ENCODE peak calls at places on chromosomes 4 and X, in five cellular contexts. One of them, this sample, is unnamed.

GRCh38 chr4:122959441-122959840 is 37.0 kb upstream of the NUDT6 start:
- DNase-seq in activated CD4-positive, alpha-beta T cell treated with anti-CD3 and anti-CD28 coated beads for 1 hour: no peak
- DNase-seq in sciatic nerve: no peak
- DNase-seq in astrocyte: no peak
- DNase-seq in uterus: no peak
- DNase-seq in this sample: no peak

GRCh38 chr4:142741995-142742394 is 104.1 kb downstream of the INPP4B start:
- DNase-seq in uterus: no peak
- DNase-seq in sciatic nerve: no peak
- DNase-seq in astrocyte: no peak
- DNase-seq in activated CD4-positive, alpha-beta T cell treated with anti-CD3 and anti-CD28 coated beads for 1 hour: no peak
- DNase-seq in this sample: no peak

GRCh38 chrX:17585006-17585405 is 152.3 kb upstream of the SCML1 start:
- DNase-seq in uterus: no peak
- DNase-seq in sciatic nerve: no peak
- DNase-seq in astrocyte: no peak
- DNase-seq in activated CD4-positive, alpha-beta T cell treated with anti-CD3 and anti-CD28 coated beads for 1 hour: no peak
- DNase-seq in this sample: no peak

GRCh38 chr4:188307591-188307990 is 168.3 kb downstream of the TRIML1 start:
- DNase-seq in uterus: no peak
- DNase-seq in astrocyte: no peak
- DNase-seq in activated CD4-positive, alpha-beta T cell treated with anti-CD3 and anti-CD28 coated beads for 1 hour: no peak
- DNase-seq in sciatic nerve: no peak
- DNase-seq in this sample: no peak

GRCh38 chrX:12614266-12614665 is 176.9 kb upstream of the PRPS2 start:
- DNase-seq in activated CD4-positive, alpha-beta T cell treated with anti-CD3 and anti-CD28 coated beads for 1 hour: no peak
- DNase-seq in uterus: no peak
- DNase-seq in astrocyte: no peak
- DNase-seq in sciatic nerve: no peak
- DNase-seq in this sample: no peak

GRCh38 chr4:3783691-3784306 is 17.6 kb downstream of the ADRA2C start:
- DNase-seq in uterus: no peak
- DNase-seq in astrocyte: no peak
- DNase-seq in activated CD4-positive, alpha-beta T cell treated with anti-CD3 and anti-CD28 coated beads for 1 hour: no peak
- DNase-seq in sciatic nerve: no peak
- DNase-seq in this sample: no peak

GRCh38 chr4:164357957-164358356 is 396.0 kb upstream of the SMIM31 start:
- DNase-seq in sciatic nerve: no peak
- DNase-seq in astrocyte: peak; percentile 26
- DNase-seq in activated CD4-positive, alpha-beta T cell treated with anti-CD3 and anti-CD28 coated beads for 1 hour: no peak
- DNase-seq in uterus: no peak
- DNase-seq in this sample: peak; percentile 4

GRCh38 chr4:648579-649292 is 23.4 kb downstream of the PDE6B start:
- DNase-seq in activated CD4-positive, alpha-beta T cell treated with anti-CD3 and anti-CD28 coated beads for 1 hour: no peak
- DNase-seq in sciatic nerve: no peak
- DNase-seq in astrocyte: no peak
- DNase-seq in uterus: no peak
- DNase-seq in this sample: no peak

GRCh38 chrX:103628386-103629290 is at the start of gene TCEAL1:
- DNase-seq in activated CD4-positive, alpha-beta T cell treated with anti-CD3 and anti-CD28 coated beads for 1 hour: no peak
- DNase-seq in uterus: peak; percentile 67
- DNase-seq in astrocyte: peak; percentile 38
- DNase-seq in sciatic nerve: peak; percentile 79
- DNase-seq in this sample: peak; percentile 27

GRCh38 chr4:99863804-99864203 is 30.4 kb downstream of the LAMTOR3 start:
- DNase-seq in uterus: peak; percentile 34
- DNase-seq in astrocyte: peak; percentile 12
- DNase-seq in activated CD4-positive, alpha-beta T cell treated with anti-CD3 and anti-CD28 coated beads for 1 hour: no peak
- DNase-seq in sciatic nerve: no peak
- DNase-seq in this sample: peak; percentile 57

GRCh38 chr4:16126714-16127113 is 42.9 kb upstream of the PROM1 start:
- DNase-seq in sciatic nerve: no peak
- DNase-seq in uterus: no peak
- DNase-seq in activated CD4-positive, alpha-beta T cell treated with anti-CD3 and anti-CD28 coated beads for 1 hour: no peak
- DNase-seq in astrocyte: no peak
- DNase-seq in this sample: no peak

GRCh38 chr4:154565704-154566103 is 2.9 kb downstream of the FGB start:
- DNase-seq in astrocyte: no peak
- DNase-seq in sciatic nerve: no peak
- DNase-seq in uterus: no peak
- DNase-seq in activated CD4-positive, alpha-beta T cell treated with anti-CD3 and anti-CD28 coated beads for 1 hour: no peak
- DNase-seq in this sample: no peak

GRCh38 chr4:3077796-3078195 is 3.3 kb downstream of the HTT start:
- DNase-seq in activated CD4-positive, alpha-beta T cell treated with anti-CD3 and anti-CD28 coated beads for 1 hour: no peak
- DNase-seq in uterus: no peak
- DNase-seq in sciatic nerve: no peak
- DNase-seq in astrocyte: no peak
- DNase-seq in this sample: no peak

GRCh38 chrX:154546354-154547244 is at the start of gene G6PD:
- DNase-seq in uterus: no peak
- DNase-seq in sciatic nerve: no peak
- DNase-seq in activated CD4-positive, alpha-beta T cell treated with anti-CD3 and anti-CD28 coated beads for 1 hour: peak; percentile 73
- DNase-seq in astrocyte: no peak
- DNase-seq in this sample: peak; percentile 35

GRCh38 chrX:129359269-129359668 is 164.0 kb downstream of the SMARCA1 start:
- DNase-seq in sciatic nerve: no peak
- DNase-seq in uterus: no peak
- DNase-seq in activated CD4-positive, alpha-beta T cell treated with anti-CD3 and anti-CD28 coated beads for 1 hour: no peak
- DNase-seq in astrocyte: no peak
- DNase-seq in this sample: peak; percentile 31

GRCh38 chr4:4461850-4462249 is 74.9 kb downstream of the NSG1 start:
- DNase-seq in activated CD4-positive, alpha-beta T cell treated with anti-CD3 and anti-CD28 coated beads for 1 hour: no peak
- DNase-seq in sciatic nerve: no peak
- DNase-seq in uterus: no peak
- DNase-seq in astrocyte: no peak
- DNase-seq in this sample: no peak

GRCh38 chr4:40661803-40662202 is 32.1 kb upstream of the RBM47 start:
- DNase-seq in sciatic nerve: no peak
- DNase-seq in uterus: no peak
- DNase-seq in astrocyte: no peak
- DNase-seq in activated CD4-positive, alpha-beta T cell treated with anti-CD3 and anti-CD28 coated beads for 1 hour: no peak
- DNase-seq in this sample: no peak

GRCh38 chrX:70436380-70436779 is 8.3 kb upstream of the DLG3 start:
- DNase-seq in uterus: no peak
- DNase-seq in sciatic nerve: no peak
- DNase-seq in activated CD4-positive, alpha-beta T cell treated with anti-CD3 and anti-CD28 coated beads for 1 hour: no peak
- DNase-seq in astrocyte: no peak
- DNase-seq in this sample: no peak

GRCh38 chr4:183255487-183255886 is 64.6 kb downstream of the CLDN22 start:
- DNase-seq in sciatic nerve: no peak
- DNase-seq in astrocyte: no peak
- DNase-seq in activated CD4-positive, alpha-beta T cell treated with anti-CD3 and anti-CD28 coated beads for 1 hour: no peak
- DNase-seq in uterus: no peak
- DNase-seq in this sample: no peak

GRCh38 chrX:118526149-118526548 is 30.5 kb downstream of the DOCK11 start:
- DNase-seq in astrocyte: no peak
- DNase-seq in sciatic nerve: no peak
- DNase-seq in activated CD4-positive, alpha-beta T cell treated with anti-CD3 and anti-CD28 coated beads for 1 hour: no peak
- DNase-seq in uterus: no peak
- DNase-seq in this sample: no peak

GRCh38 chr4:124529131-124529530 is 183.4 kb downstream of the ANKRD50 start:
- DNase-seq in astrocyte: no peak
- DNase-seq in sciatic nerve: no peak
- DNase-seq in activated CD4-positive, alpha-beta T cell treated with anti-CD3 and anti-CD28 coated beads for 1 hour: no peak
- DNase-seq in uterus: no peak
- DNase-seq in this sample: no peak

GRCh38 chr4:187908079-187908501 is 87.5 kb upstream of the ZFP42 start:
- DNase-seq in uterus: no peak
- DNase-seq in sciatic nerve: no peak
- DNase-seq in activated CD4-positive, alpha-beta T cell treated with anti-CD3 and anti-CD28 coated beads for 1 hour: no peak
- DNase-seq in astrocyte: peak; percentile 83
- DNase-seq in this sample: peak; percentile 95

GRCh38 chr4:179596621-179597020 is 2154.4 kb upstream of the AGA start:
- DNase-seq in sciatic nerve: no peak
- DNase-seq in astrocyte: peak; percentile 24
- DNase-seq in activated CD4-positive, alpha-beta T cell treated with anti-CD3 and anti-CD28 coated beads for 1 hour: no peak
- DNase-seq in uterus: no peak
- DNase-seq in this sample: peak; percentile 72

GRCh38 chr4:122824616-122825015 is 2.0 kb upstream of the FGF2 start:
- DNase-seq in uterus: no peak
- DNase-seq in astrocyte: no peak
- DNase-seq in sciatic nerve: no peak
- DNase-seq in activated CD4-positive, alpha-beta T cell treated with anti-CD3 and anti-CD28 coated beads for 1 hour: no peak
- DNase-seq in this sample: peak; percentile 20

GRCh38 chr4:116358633-116359222 is 726.6 kb downstream of the TRAM1L1 start:
- DNase-seq in sciatic nerve: no peak
- DNase-seq in astrocyte: peak; percentile 31
- DNase-seq in activated CD4-positive, alpha-beta T cell treated with anti-CD3 and anti-CD28 coated beads for 1 hour: no peak
- DNase-seq in uterus: no peak
- DNase-seq in this sample: peak; percentile 43

GRCh38 chr4:111281219-111281618 is 658.3 kb upstream of the PITX2 start:
- DNase-seq in astrocyte: no peak
- DNase-seq in uterus: no peak
- DNase-seq in sciatic nerve: no peak
- DNase-seq in activated CD4-positive, alpha-beta T cell treated with anti-CD3 and anti-CD28 coated beads for 1 hour: no peak
- DNase-seq in this sample: no peak

GRCh38 chr4:71188197-71188625 is 150.6 kb upstream of the SLC4A4 start:
- DNase-seq in uterus: no peak
- DNase-seq in sciatic nerve: no peak
- DNase-seq in activated CD4-positive, alpha-beta T cell treated with anti-CD3 and anti-CD28 coated beads for 1 hour: no peak
- DNase-seq in astrocyte: no peak
- DNase-seq in this sample: no peak

GRCh38 chr4:169823685-169824084 is 65.9 kb upstream of the HPF1 start:
- DNase-seq in activated CD4-positive, alpha-beta T cell treated with anti-CD3 and anti-CD28 coated beads for 1 hour: no peak
- DNase-seq in astrocyte: peak; percentile 58
- DNase-seq in sciatic nerve: no peak
- DNase-seq in uterus: no peak
- DNase-seq in this sample: peak; percentile 60

GRCh38 chrX:26254436-26254835 is 38.5 kb downstream of the MAGEB5 start:
- DNase-seq in activated CD4-positive, alpha-beta T cell treated with anti-CD3 and anti-CD28 coated beads for 1 hour: no peak
- DNase-seq in sciatic nerve: no peak
- DNase-seq in uterus: no peak
- DNase-seq in astrocyte: no peak
- DNase-seq in this sample: no peak

GRCh38 chr4:95023110-95023509 is 265.4 kb downstream of the BMPR1B start:
- DNase-seq in astrocyte: no peak
- DNase-seq in activated CD4-positive, alpha-beta T cell treated with anti-CD3 and anti-CD28 coated beads for 1 hour: no peak
- DNase-seq in uterus: no peak
- DNase-seq in sciatic nerve: no peak
- DNase-seq in this sample: peak; percentile 48

GRCh38 chr4:123921339-123921738 is 524.7 kb downstream of the SPRY1 start:
- DNase-seq in uterus: no peak
- DNase-seq in sciatic nerve: no peak
- DNase-seq in astrocyte: no peak
- DNase-seq in activated CD4-positive, alpha-beta T cell treated with anti-CD3 and anti-CD28 coated beads for 1 hour: no peak
- DNase-seq in this sample: no peak

GRCh38 chr4:8910100-8910821 is 38.6 kb upstream of the HMX1 start:
- DNase-seq in sciatic nerve: peak; percentile 31
- DNase-seq in uterus: no peak
- DNase-seq in astrocyte: no peak
- DNase-seq in activated CD4-positive, alpha-beta T cell treated with anti-CD3 and anti-CD28 coated beads for 1 hour: no peak
- DNase-seq in this sample: no peak

GRCh38 chr4:163161536-163162205 is 5.0 kb downstream of the NAF1 start:
- DNase-seq in activated CD4-positive, alpha-beta T cell treated with anti-CD3 and anti-CD28 coated beads for 1 hour: no peak
- DNase-seq in sciatic nerve: no peak
- DNase-seq in uterus: no peak
- DNase-seq in astrocyte: peak; percentile 96
- DNase-seq in this sample: peak; percentile 95

GRCh38 chr4:76439491-76439890 is 4.5 kb downstream of the SHROOM3 start:
- DNase-seq in astrocyte: no peak
- DNase-seq in sciatic nerve: no peak
- DNase-seq in uterus: no peak
- DNase-seq in activated CD4-positive, alpha-beta T cell treated with anti-CD3 and anti-CD28 coated beads for 1 hour: no peak
- DNase-seq in this sample: no peak

GRCh38 chr4:121155893-121156292 is 8.2 kb downstream of the TNIP3 start:
- DNase-seq in activated CD4-positive, alpha-beta T cell treated with anti-CD3 and anti-CD28 coated beads for 1 hour: no peak
- DNase-seq in uterus: no peak
- DNase-seq in astrocyte: peak; percentile 90
- DNase-seq in sciatic nerve: no peak
- DNase-seq in this sample: peak; percentile 94

GRCh38 chrX:97039363-97040029 is 155.8 kb downstream of the RPA4 start:
- DNase-seq in astrocyte: peak; percentile 56
- DNase-seq in uterus: peak; percentile 19
- DNase-seq in sciatic nerve: peak; percentile 53
- DNase-seq in activated CD4-positive, alpha-beta T cell treated with anti-CD3 and anti-CD28 coated beads for 1 hour: no peak
- DNase-seq in this sample: peak; percentile 26

GRCh38 chr4:74365761-74366160 is 816 bp downstream of the EREG start:
- DNase-seq in astrocyte: peak; percentile 5
- DNase-seq in sciatic nerve: no peak
- DNase-seq in activated CD4-positive, alpha-beta T cell treated with anti-CD3 and anti-CD28 coated beads for 1 hour: no peak
- DNase-seq in uterus: no peak
- DNase-seq in this sample: no peak

GRCh38 chr4:124854968-124855367 is 142.4 kb upstream of the ANKRD50 start:
- DNase-seq in uterus: no peak
- DNase-seq in sciatic nerve: no peak
- DNase-seq in activated CD4-positive, alpha-beta T cell treated with anti-CD3 and anti-CD28 coated beads for 1 hour: no peak
- DNase-seq in astrocyte: peak; percentile 71
- DNase-seq in this sample: peak; percentile 51